ENCODE peak calls at places on chromosomes 12 and 14, in four cellular contexts. T is CD4-positive, alpha-beta T cell; A is RPMI7951; Z is stimulated activated naive B cell treated with anti-CD40 and anti-IgM and Interleukin-4, amounts not matched to agents 10 μg/mL and 1 μg/mL and 100 μg/mL, for 72 hours. E is an unnamed sample.

GRCh38 chr12:57018906-57019305 is 2.6 kb upstream of the TAC3 start:
- DNase-seq in T (no peak), A (no peak), Z (no peak), E (no peak)

GRCh38 chr12:55745361-55746146 is 2.6 kb downstream of the GDF11 start:
- DNase-seq in T (no peak), A (no peak), Z (no peak), E (no peak)

GRCh38 chr12:114936148-114937099 is 252.4 kb upstream of the TBX3 start:
- DNase-seq in T (no peak), A (peak), Z (no peak), E (no peak)

GRCh38 chr14:77206877-77207389 is 25.3 kb downstream of the TMEM63C start:
- DNase-seq in T (no peak), A (no peak), Z (no peak), E (no peak)

GRCh38 chr14:80215756-80216581 is 4.7 kb upstream of the DIO2 start:
- DNase-seq in T (no peak), A (peak), Z (no peak), E (no peak)

GRCh38 chr12:105601158-105601557 is 270.7 kb downstream of the C12orf75 start:
- DNase-seq in T (no peak), A (no peak), Z (no peak), E (no peak)

GRCh38 chr12:55718020-55718419 is 2.2 kb upstream of the RDH5 start:
- DNase-seq in T (no peak), A (no peak), Z (no peak), E (no peak)

GRCh38 chr12:24697769-24698168 is 251.1 kb downstream of the BCAT1 start:
- DNase-seq in T (no peak), A (no peak), Z (no peak), E (no peak)

GRCh38 chr14:104267895-104268294 is 129.5 kb downstream of the KIF26A start:
- DNase-seq in T (no peak), A (no peak), Z (no peak), E (no peak)

GRCh38 chr12:30694971-30695326 is 720 bp downstream of the IPO8 start:
- DNase-seq in T (no peak), A (peak), Z (no peak), E (no peak)

GRCh38 chr12:31923063-31923412 is 36.2 kb upstream of the RESF1 start:
- DNase-seq in T (no peak), A (no peak), Z (no peak), E (no peak)

GRCh38 chr12:459430-460258 is at the start of gene B4GALNT3:
- DNase-seq in T (peak), A (peak), Z (no peak), E (peak)

GRCh38 chr14:20556500-20557211 is 4.2 kb downstream of the RNASE9 start:
- DNase-seq in T (no peak), A (no peak), Z (no peak), E (no peak)

GRCh38 chr12:13379531-13379930 is 183.0 kb downstream of the EMP1 start:
- DNase-seq in T (no peak), A (no peak), Z (no peak), E (no peak)

GRCh38 chr12:74537126-74537706 is 419 bp upstream of the ATXN7L3B start:
- DNase-seq in T (no peak), A (peak), Z (no peak), E (no peak)

GRCh38 chr14:57495409-57495808 is 1.8 kb upstream of the CCDC198 start:
- DNase-seq in T (no peak), A (no peak), Z (no peak), E (no peak)

GRCh38 chr14:104373055-104373854 is 206.3 kb upstream of the C14orf180 start:
- DNase-seq in T (no peak), A (no peak), Z (no peak), E (no peak)

GRCh38 chr12:3200779-3201738 is 123.9 kb downstream of the TSPAN9 start:
- DNase-seq in T (no peak), A (no peak), Z (no peak), E (no peak)

GRCh38 chr12:52006726-52007157 is at the start of gene TAMALIN:
- DNase-seq in T (peak), A (peak), Z (peak), E (peak)

GRCh38 chr12:87082756-87083155 is 826.6 kb upstream of the MGAT4C start:
- DNase-seq in T (no peak), A (no peak), Z (no peak), E (no peak)

GRCh38 chr14:51942971-51943370 is 46.4 kb upstream of the RTRAF start:
- DNase-seq in T (no peak), A (no peak), Z (no peak), E (no peak)

GRCh38 chr14:69571879-69572633 is 2.6 kb downstream of the CCDC177 start:
- DNase-seq in T (no peak), A (peak), Z (no peak), E (no peak)

GRCh38 chr12:121980211-121980891 is 41.3 kb upstream of the BCL7A start:
- DNase-seq in T (no peak), A (no peak), Z (peak), E (no peak)

GRCh38 chr14:75070383-75070782 is 942 bp downstream of the ZC2HC1C start:
- DNase-seq in T (no peak), A (no peak), Z (no peak), E (no peak)

GRCh38 chr14:29928342-29928640 is 644 bp upstream of the PRKD1 start:
- DNase-seq in T (no peak), A (no peak), Z (no peak), E (no peak)

GRCh38 chr12:31337952-31338351 is 12.0 kb upstream of the SINHCAF start:
- DNase-seq in T (no peak), A (no peak), Z (no peak), E (no peak)

GRCh38 chr14:51176819-51177218 is 63.2 kb upstream of the TMX1 start:
- DNase-seq in T (no peak), A (no peak), Z (no peak), E (no peak)

GRCh38 chr14:38073641-38074040 is 134.1 kb upstream of the SSTR1 start:
- DNase-seq in T (no peak), A (peak), Z (no peak), E (no peak)

GRCh38 chr12:76764856-76765255 is 941 bp downstream of the ZDHHC17 start:
- DNase-seq in T (no peak), A (no peak), Z (no peak), E (no peak)

GRCh38 chr12:111393700-111394275 is 11.9 kb upstream of the SH2B3 start:
- DNase-seq in T (no peak), A (no peak), Z (no peak), E (no peak)

GRCh38 chr12:11499802-11500201 is 104.4 kb upstream of the PRB2 start:
- DNase-seq in T (no peak), A (no peak), Z (no peak), E (no peak)

GRCh38 chr12:75236206-75236605 is 26.6 kb upstream of the KCNC2 start:
- DNase-seq in T (no peak), A (peak), Z (no peak), E (no peak)

GRCh38 chr12:125197326-125197725 is 132.1 kb downstream of the AACS start:
- DNase-seq in T (no peak), A (no peak), Z (no peak), E (no peak)

GRCh38 chr12:20154060-20154459 is 214.3 kb upstream of the PDE3A start:
- DNase-seq in T (no peak), A (peak), Z (no peak), E (no peak)

GRCh38 chr12:20150835-20151234 is 217.5 kb upstream of the PDE3A start:
- DNase-seq in T (no peak), A (peak), Z (no peak), E (no peak)

GRCh38 chr12:11863478-11863906 is 207.2 kb upstream of the BCL2L14 start:
- DNase-seq in T (no peak), A (peak), Z (no peak), E (no peak)

GRCh38 chr12:92927055-92927435 is 2.0 kb downstream of the EEA1 start:
- DNase-seq in T (no peak), A (peak), Z (peak), E (no peak)